ENCODE peak calls at places on chromosomes 7 and 10, in five cellular contexts. M, U, Y, O and X are unnamed samples.

GRCh38 chr7:98970805-98971204 is 92.5 kb downstream of the TRRAP start:
- DNase-seq in M (no peak), U (no peak), Y (no peak), O (no peak), X (no peak)

GRCh38 chr7:46301677-46302076 is 380.6 kb upstream of the IGFBP3 start:
- DNase-seq in M (peak; percentile 79), U (no peak), Y (peak; percentile 61), O (no peak), X (no peak)

GRCh38 chr10:90424730-90425129 is 433.1 kb downstream of the HTR7 start:
- DNase-seq in M (no peak), U (no peak), Y (peak; percentile 74), O (no peak), X (no peak)

GRCh38 chr7:151411551-151411950 is 1.7 kb upstream of the WDR86 start:
- DNase-seq in M (no peak), U (no peak), Y (no peak), O (no peak), X (no peak)

GRCh38 chr7:26295015-26295414 is 3.4 kb downstream of the SNX10 start:
- DNase-seq in M (no peak), U (no peak), Y (no peak), O (no peak), X (no peak)

GRCh38 chr10:34319197-34319846 is 495.8 kb downstream of the PARD3 start:
- DNase-seq in M (peak; percentile 96), U (peak; percentile 50), Y (peak; percentile 96), O (peak; percentile 3), X (peak; percentile 81)

GRCh38 chr10:110916554-110917346 is 2.2 kb downstream of the BBIP1 start:
- DNase-seq in M (peak; percentile 90), U (peak; percentile 36), Y (peak; percentile 89), O (peak; percentile 87), X (no peak)

GRCh38 chr10:77390481-77390891 is 247.1 kb downstream of the KCNMA1 start:
- DNase-seq in M (peak; percentile 51), U (no peak), Y (no peak), O (no peak), X (no peak)

GRCh38 chr10:14553434-14553833 is 221.3 kb downstream of the FAM107B start:
- DNase-seq in M (peak; percentile 88), U (no peak), Y (peak; percentile 73), O (no peak), X (no peak)

GRCh38 chr10:77301305-77301730 is 336.3 kb downstream of the KCNMA1 start:
- DNase-seq in M (peak; percentile 69), U (no peak), Y (peak; percentile 69), O (no peak), X (no peak)

GRCh38 chr7:17928055-17928454 is 12.2 kb downstream of the SNX13 start:
- DNase-seq in M (no peak), U (no peak), Y (no peak), O (no peak), X (no peak)

GRCh38 chr10:11797281-11797680 is 25.9 kb upstream of the PROSER2 start:
- DNase-seq in M (no peak), U (no peak), Y (no peak), O (no peak), X (no peak)

GRCh38 chr10:62414359-62414758 is 40.2 kb downstream of the ZNF365 start:
- DNase-seq in M (no peak), U (no peak), Y (peak; percentile 8), O (no peak), X (no peak)

GRCh38 chr10:44513592-44513991 is 128.7 kb upstream of the CXCL12 start:
- DNase-seq in M (peak; percentile 78), U (no peak), Y (no peak), O (no peak), X (no peak)